ENCODE peak calls at places on chromosomes 16 and 17, in eight cellular contexts. E is stimulated activated CD4-positive, alpha-beta T cell treated with anti-CD3 and anti-CD28 coated beads, Interleukin-1b, Interleukin-23, amount 100 ng/mL, for 48 hours; T is PC-3; C is astrocyte of the cerebellum; K is RCC 7860; W is GM04503; H is right cardiac atrium; P is substantia nigra. M is an unnamed sample.
A peak's percentile ranks its signal among the peaks of the same experiment; 100 is the strongest.

GRCh38 chr16:66344533-66345145 is 21.9 kb upstream of the CDH5 start:
- DNase-seq in E (no peak), T (peak; percentile 55), C (no peak), K (peak; percentile 5), W (no peak), H (no peak), P (peak; percentile 24), M (peak; percentile 47)

GRCh38 chr17:46972346-46972745 is 6.7 kb downstream of the RPRML start:
- DNase-seq in E (no peak), T (no peak), C (no peak), K (no peak), W (no peak), H (no peak), P (no peak), M (no peak)

GRCh38 chr16:27625050-27625697 is 75.2 kb downstream of the KATNIP start:
- DNase-seq in E (no peak), T (no peak), C (no peak), K (no peak), W (peak; percentile 69), H (no peak), P (no peak), M (no peak)

GRCh38 chr16:50473375-50473945 is 74.7 kb upstream of the NKD1 start:
- DNase-seq in E (peak; percentile 43), T (peak; percentile 23), C (no peak), K (peak; percentile 13), W (no peak), H (no peak), P (no peak), M (no peak)

GRCh38 chr16:1197237-1197866 is 27.7 kb downstream of the TPSG1 start:
- DNase-seq in E (no peak), T (no peak), C (no peak), K (peak; percentile 71), W (no peak), H (no peak), P (no peak), M (no peak)

GRCh38 chr16:14629919-14630619 is at the start of gene PARN:
- DNase-seq in E (peak; percentile 98), T (peak; percentile 93), C (peak; percentile 87), K (peak; percentile 94), W (peak; percentile 79), H (peak; percentile 99), P (peak; percentile 84), M (peak; percentile 99)

GRCh38 chr17:32514587-32514986 is 27.8 kb downstream of the CDK5R1 start:
- DNase-seq in E (no peak), T (no peak), C (no peak), K (no peak), W (no peak), H (no peak), P (no peak), M (no peak)

GRCh38 chr16:76265434-76266045 is 11.7 kb upstream of the CNTNAP4 start:
- DNase-seq in E (peak; percentile 5), T (peak; percentile 53), C (peak; percentile 9), K (peak; percentile 40), W (no peak), H (no peak), P (no peak), M (peak; percentile 47)

GRCh38 chr17:66135896-66136295 is 56.0 kb downstream of the CEP112 start:
- DNase-seq in E (no peak), T (no peak), C (no peak), K (no peak), W (no peak), H (no peak), P (no peak), M (no peak)

GRCh38 chr16:76201385-76201784 is 75.8 kb upstream of the CNTNAP4 start:
- DNase-seq in E (no peak), T (no peak), C (no peak), K (no peak), W (no peak), H (no peak), P (no peak), M (no peak)

GRCh38 chr16:9816644-9817043 is 365.6 kb downstream of the GRIN2A start:
- DNase-seq in E (no peak), T (no peak), C (no peak), K (no peak), W (no peak), H (no peak), P (no peak), M (no peak)

GRCh38 chr16:86614699-86615098 is 36.4 kb downstream of the FOXL1 start:
- DNase-seq in E (no peak), T (no peak), C (no peak), K (no peak), W (no peak), H (no peak), P (no peak), M (no peak)

GRCh38 chr16:24883714-24884151 is 38.0 kb downstream of the SLC5A11 start:
- DNase-seq in E (no peak), T (no peak), C (no peak), K (no peak), W (no peak), H (no peak), P (no peak), M (no peak)

GRCh38 chr16:1890701-1891035 is 18.7 kb upstream of the MEIOB start:
- DNase-seq in E (no peak), T (no peak), C (no peak), K (no peak), W (no peak), H (no peak), P (no peak), M (no peak)

GRCh38 chr16:26261621-26262020 is 569.9 kb downstream of the HS3ST4 start:
- DNase-seq in E (no peak), T (no peak), C (no peak), K (no peak), W (no peak), H (no peak), P (no peak), M (no peak)

GRCh38 chr16:12572316-12572985 is 231.2 kb downstream of the CPPED1 start:
- DNase-seq in E (no peak), T (no peak), C (no peak), K (no peak), W (no peak), H (peak; percentile 19), P (no peak), M (no peak)

GRCh38 chr17:74089869-74090464 is 113.5 kb upstream of the RPL38 start:
- DNase-seq in E (peak; percentile 72), T (peak; percentile 77), C (no peak), K (peak; percentile 11), W (no peak), H (no peak), P (no peak), M (peak; percentile 73)

GRCh38 chr16:89437991-89438390 is 52.4 kb downstream of the ANKRD11 start:
- DNase-seq in E (no peak), T (no peak), C (no peak), K (no peak), W (no peak), H (no peak), P (no peak), M (no peak)

GRCh38 chr17:80991645-80992076 is at the start of gene CHMP6:
- DNase-seq in E (peak; percentile 65), T (peak; percentile 80), C (no peak), K (peak; percentile 35), W (no peak), H (peak; percentile 92), P (peak; percentile 39), M (peak; percentile 73)

GRCh38 chr17:44263360-44263902 is 4.5 kb downstream of the SLC4A1 start:
- DNase-seq in E (no peak), T (no peak), C (no peak), K (no peak), W (no peak), H (peak; percentile 9), P (no peak), M (no peak)

M was measured in nephron progenitor cell.